ENCODE peak calls at places on chromosomes 16 and 17, in six cellular contexts. W, J, D, C, E and N are unnamed samples.

GRCh38 chr16:81284995-81285600 is 29.7 kb upstream of the GAN start:
- DNase-seq in W (no peak), J (no peak), D (peak), C (no peak), E (no peak), N (no peak)

GRCh38 chr16:79451196-79451816 is 149.2 kb downstream of the MAF start:
- DNase-seq in W (no peak), J (no peak), D (no peak), C (no peak), E (no peak), N (no peak)

GRCh38 chr17:1787301-1787902 is 25.5 kb downstream of the SERPINF1 start:
- DNase-seq in W (no peak), J (no peak), D (peak), C (no peak), E (no peak), N (no peak)

GRCh38 chr16:14669776-14670175 is 24.3 kb downstream of the PLA2G10 start:
- DNase-seq in W (peak), J (no peak), D (peak), C (no peak), E (no peak), N (no peak)

GRCh38 chr16:49881890-49882289 is 26.0 kb upstream of the ZNF423 start:
- DNase-seq in W (no peak), J (no peak), D (no peak), C (no peak), E (no peak), N (no peak)

GRCh38 chr17:37475713-37476420 is 13.8 kb upstream of the DUSP14 start:
- DNase-seq in W (no peak), J (no peak), D (no peak), C (no peak), E (no peak), N (no peak)

GRCh38 chr16:61581417-61582046 is 454.7 kb downstream of the CDH8 start:
- DNase-seq in W (no peak), J (no peak), D (peak), C (no peak), E (no peak), N (no peak)

GRCh38 chr16:30005341-30006094 is 5.3 kb downstream of the DOC2A start:
- DNase-seq in W (peak), J (peak), D (no peak), C (peak), E (peak), N (peak)

GRCh38 chr16:4649744-4650442 is 25.3 kb downstream of the MGRN1 start:
- DNase-seq in W (no peak), J (no peak), D (no peak), C (no peak), E (no peak), N (no peak)

GRCh38 chr17:32317353-32317752 is 24.6 kb downstream of the C17orf75 start:
- DNase-seq in W (no peak), J (no peak), D (no peak), C (no peak), E (no peak), N (no peak)

GRCh38 chr17:49629447-49629846 is 48.5 kb downstream of the SPOP start:
- DNase-seq in W (no peak), J (no peak), D (no peak), C (no peak), E (no peak), N (no peak)

GRCh38 chr17:79843917-79844815 is 4.9 kb upstream of the CBX4 start:
- DNase-seq in W (peak), J (peak), D (peak), C (no peak), E (peak), N (peak)

GRCh38 chr16:72018470-72018869 is 9.9 kb downstream of the DHODH start:
- DNase-seq in W (no peak), J (no peak), D (no peak), C (no peak), E (no peak), N (no peak)

GRCh38 chr16:24191876-24192402 is 64.2 kb upstream of the CACNG3 start:
- DNase-seq in W (no peak), J (no peak), D (no peak), C (no peak), E (no peak), N (no peak)

GRCh38 chr17:7932483-7932891 is 481 bp downstream of the CNTROB start:
- DNase-seq in W (no peak), J (peak), D (no peak), C (no peak), E (peak), N (no peak)

GRCh38 chr16:85157813-85158701 is 45.8 kb upstream of the CIBAR2 start:
- DNase-seq in W (no peak), J (peak), D (no peak), C (no peak), E (peak), N (no peak)

GRCh38 chr17:65022751-65023421 is 33.7 kb downstream of the GNA13 start:
- DNase-seq in W (peak), J (no peak), D (no peak), C (no peak), E (no peak), N (no peak)

GRCh38 chr16:67842509-67843342 is 606 bp downstream of the THAP11 start:
- DNase-seq in W (peak), J (peak), D (peak), C (peak), E (peak), N (peak)

GRCh38 chr17:1492249-1493206 is at the start of gene MYO1C:
- DNase-seq in W (no peak), J (peak), D (peak), C (no peak), E (no peak), N (no peak)

GRCh38 chr16:46830417-46830901 is 521 bp downstream of the C16orf87 start:
- DNase-seq in W (peak), J (peak), D (peak), C (peak), E (peak), N (no peak)

GRCh38 chr16:22668318-22668717 is 145.6 kb upstream of the HS3ST2 start:
- DNase-seq in W (no peak), J (no peak), D (no peak), C (no peak), E (no peak), N (no peak)

GRCh38 chr16:50956637-50957036 is 194.4 kb downstream of the SALL1 start:
- DNase-seq in W (no peak), J (no peak), D (no peak), C (no peak), E (no peak), N (no peak)

GRCh38 chr17:70810609-70811008 is 641.3 kb downstream of the KCNJ2 start:
- DNase-seq in W (no peak), J (no peak), D (no peak), C (no peak), E (no peak), N (no peak)

GRCh38 chr17:3992370-3992769 is 28.1 kb upstream of the ATP2A3 start:
- DNase-seq in W (no peak), J (no peak), D (peak), C (no peak), E (no peak), N (no peak)

GRCh38 chr17:7330099-7331015 is 1.2 kb upstream of the NEURL4 start:
- DNase-seq in W (peak), J (peak), D (peak), C (peak), E (peak), N (peak)

GRCh38 chr16:61684566-61684965 is 351.7 kb downstream of the CDH8 start:
- DNase-seq in W (no peak), J (no peak), D (no peak), C (no peak), E (no peak), N (no peak)

GRCh38 chr17:40547079-40547784 is 18.0 kb downstream of the CCR7 start:
- DNase-seq in W (peak), J (no peak), D (peak), C (peak), E (no peak), N (peak)